ENCODE peak calls at places on chromosomes 5 and 9, in four cellular contexts. One of them, this sample, is unnamed.

GRCh38 chr9:132141364-132141947 is 20.4 kb upstream of the NTNG2 start:
- DNase-seq in hepatocyte: no peak
- DNase-seq in HFFc6: no peak
- DNase-seq in neural progenitor cell: peak; percentile 89
- DNase-seq in this sample: no peak

GRCh38 chr9:101119206-101119819 is 90.8 kb downstream of the PLPPR1 start:
- DNase-seq in hepatocyte: peak; percentile 75
- DNase-seq in HFFc6: no peak
- DNase-seq in neural progenitor cell: peak; percentile 76
- DNase-seq in this sample: peak; percentile 35

GRCh38 chr5:177390363-177391300 is 6.4 kb downstream of the SLC34A1 start:
- DNase-seq in hepatocyte: peak; percentile 90
- DNase-seq in HFFc6: peak; percentile 72
- DNase-seq in neural progenitor cell: peak; percentile 91
- DNase-seq in this sample: peak; percentile 95

GRCh38 chr5:81165493-81166119 is 67.5 kb upstream of the CKMT2 start:
- DNase-seq in hepatocyte: peak; percentile 81
- DNase-seq in HFFc6: peak; percentile 48
- DNase-seq in neural progenitor cell: peak; percentile 82
- DNase-seq in this sample: peak; percentile 72

GRCh38 chr9:83430681-83431080 is 107.5 kb downstream of the FRMD3 start:
- DNase-seq in hepatocyte: no peak
- DNase-seq in HFFc6: no peak
- DNase-seq in neural progenitor cell: peak; percentile 8
- DNase-seq in this sample: no peak

GRCh38 chr9:130282000-130282700 is 16.6 kb downstream of the HMCN2 start:
- DNase-seq in hepatocyte: no peak
- DNase-seq in HFFc6: no peak
- DNase-seq in neural progenitor cell: no peak
- DNase-seq in this sample: no peak

GRCh38 chr9:78567693-78568092 is 270.8 kb downstream of the PSAT1 start:
- DNase-seq in hepatocyte: no peak
- DNase-seq in HFFc6: no peak
- DNase-seq in neural progenitor cell: peak; percentile 23
- DNase-seq in this sample: no peak

GRCh38 chr5:119070578-119070827 is 384 bp upstream of the DMXL1 start:
- DNase-seq in hepatocyte: peak; percentile 92
- DNase-seq in HFFc6: no peak
- DNase-seq in neural progenitor cell: peak; percentile 93
- DNase-seq in this sample: no peak

GRCh38 chr9:91221332-91221731 is 140.4 kb downstream of the AUH start:
- DNase-seq in hepatocyte: no peak
- DNase-seq in HFFc6: peak; percentile 43
- DNase-seq in neural progenitor cell: no peak
- DNase-seq in this sample: no peak

GRCh38 chr5:61332891-61333350 is 863 bp downstream of the ZSWIM6 start:
- DNase-seq in hepatocyte: peak; percentile 79
- DNase-seq in HFFc6: peak; percentile 52
- DNase-seq in neural progenitor cell: peak; percentile 55
- DNase-seq in this sample: peak; percentile 58

GRCh38 chr9:20848490-20848889 is 164.4 kb downstream of the FOCAD start:
- DNase-seq in hepatocyte: no peak
- DNase-seq in HFFc6: peak; percentile 29
- DNase-seq in neural progenitor cell: no peak
- DNase-seq in this sample: no peak

GRCh38 chr5:1884638-1885475 is 2.1 kb upstream of the IRX4 start:
- DNase-seq in hepatocyte: no peak
- DNase-seq in HFFc6: no peak
- DNase-seq in neural progenitor cell: peak; percentile 42
- DNase-seq in this sample: no peak

GRCh38 chr5:1882337-1883119 is at the start of gene IRX4:
- DNase-seq in hepatocyte: no peak
- DNase-seq in HFFc6: no peak
- DNase-seq in neural progenitor cell: peak; percentile 62
- DNase-seq in this sample: peak; percentile 66

GRCh38 chr5:1883925-1884637 is 1.4 kb upstream of the IRX4 start:
- DNase-seq in hepatocyte: no peak
- DNase-seq in HFFc6: no peak
- DNase-seq in neural progenitor cell: peak; percentile 37
- DNase-seq in this sample: no peak

GRCh38 chr5:1881731-1882336 is 891 bp downstream of the IRX4 start:
- DNase-seq in hepatocyte: no peak
- DNase-seq in HFFc6: no peak
- DNase-seq in neural progenitor cell: peak; percentile 52
- DNase-seq in this sample: no peak

GRCh38 chr5:1883120-1883924 is 597 bp upstream of the IRX4 start:
- DNase-seq in hepatocyte: peak; percentile 41
- DNase-seq in HFFc6: no peak
- DNase-seq in neural progenitor cell: peak; percentile 80
- DNase-seq in this sample: peak; percentile 81
- TF ChIP-seq CTCF in hepatocyte: no peak
- TF ChIP-seq CTCF in HFFc6: peak; percentile 37
- TF ChIP-seq CTCF in neural progenitor cell: peak; percentile 47
- TF ChIP-seq CTCF in this sample: no peak

DNA sequence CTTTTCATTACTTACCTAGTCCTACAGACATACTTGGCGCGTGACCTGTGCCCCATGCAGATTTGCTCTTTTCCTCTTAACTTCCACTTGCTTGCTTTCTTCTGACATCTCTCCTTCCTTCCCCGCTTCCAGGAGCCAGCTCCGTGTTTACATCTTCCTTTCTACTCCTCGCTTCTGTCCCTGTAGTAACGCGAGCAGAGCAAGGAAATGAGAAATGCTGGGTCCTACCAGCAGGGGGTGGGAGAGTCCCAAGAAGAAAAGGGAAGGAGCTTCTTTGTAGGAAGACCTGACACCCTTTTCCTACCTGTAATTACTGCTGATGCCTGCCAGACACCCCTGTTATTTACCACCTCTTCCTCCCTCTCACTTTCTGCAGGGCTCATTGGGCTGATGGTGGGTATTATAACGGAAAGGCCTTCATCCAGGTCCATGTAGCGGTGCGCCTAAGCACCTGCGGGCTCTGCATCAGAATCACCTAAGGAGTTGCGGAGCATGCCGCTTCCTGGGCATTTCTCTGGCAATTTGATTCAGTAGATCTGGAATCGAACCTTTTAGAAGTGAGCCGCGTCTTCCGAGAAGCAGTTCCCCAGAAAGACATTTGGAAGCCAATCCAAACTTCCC is 1260.8 kb upstream of the WWC1 start:
- DNase-seq in hepatocyte: peak; percentile 14
- DNase-seq in HFFc6: no peak
- DNase-seq in neural progenitor cell: peak; percentile 64
- DNase-seq in this sample: no peak
- TF ChIP-seq CTCF in hepatocyte: peak; percentile 21
- TF ChIP-seq CTCF in HFFc6: peak; percentile 30
- TF ChIP-seq CTCF in neural progenitor cell: peak; percentile 60
- TF ChIP-seq CTCF in this sample: peak; percentile 35

DNA sequence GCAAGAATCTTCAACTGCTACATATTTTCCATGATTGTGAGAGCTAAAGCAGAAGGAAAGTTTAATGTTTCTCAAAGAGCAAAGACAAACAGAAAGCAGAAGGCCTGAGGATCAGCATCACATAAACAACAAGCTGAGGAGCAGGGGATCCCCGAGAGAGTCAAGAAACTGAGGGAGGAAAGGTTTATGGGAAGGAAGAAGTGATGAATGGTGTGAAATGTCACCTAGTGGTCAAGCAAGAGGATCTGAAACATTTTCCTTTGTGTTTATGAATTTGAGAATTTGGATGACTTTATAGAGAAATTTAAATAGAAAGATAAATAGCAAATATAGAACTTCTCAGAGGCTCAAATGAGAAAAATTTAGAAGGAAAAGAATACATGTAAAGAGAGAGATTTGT is 481.9 kb downstream of the CHSY3 start:
- DNase-seq in hepatocyte: no peak
- DNase-seq in HFFc6: no peak
- DNase-seq in neural progenitor cell: no peak
- DNase-seq in this sample: no peak
- TF ChIP-seq CTCF in hepatocyte: no peak
- TF ChIP-seq CTCF in HFFc6: no peak
- TF ChIP-seq CTCF in neural progenitor cell: no peak
- TF ChIP-seq CTCF in this sample: no peak

DNA sequence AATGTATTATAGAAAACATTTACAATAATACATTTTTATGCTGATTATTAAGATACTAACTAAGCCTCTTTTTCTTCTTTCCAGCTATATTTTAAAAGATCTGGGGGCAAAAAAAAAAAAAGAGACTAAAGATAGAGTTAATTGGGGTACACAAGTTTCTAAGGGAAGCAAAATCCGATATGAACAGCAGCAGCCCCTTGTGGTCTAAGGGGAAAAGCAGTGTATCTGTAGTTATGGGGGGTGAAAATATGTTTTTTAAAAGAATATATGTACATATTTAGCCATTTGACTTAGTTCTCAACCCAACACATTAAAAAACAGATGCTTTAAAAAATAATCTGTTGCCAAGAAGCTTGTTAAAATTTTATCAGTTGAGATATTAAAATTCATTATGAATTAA is 134.3 kb upstream of the POU5F2 start:
- DNase-seq in hepatocyte: no peak
- DNase-seq in HFFc6: no peak
- DNase-seq in neural progenitor cell: no peak
- DNase-seq in this sample: no peak
- TF ChIP-seq CTCF in hepatocyte: no peak
- TF ChIP-seq CTCF in HFFc6: peak; percentile 44
- TF ChIP-seq CTCF in neural progenitor cell: peak; percentile 37
- TF ChIP-seq CTCF in this sample: no peak

GRCh38 chr9:95018099-95018927 is 291.8 kb downstream of the AOPEP start:
- DNase-seq in hepatocyte: no peak
- DNase-seq in HFFc6: peak; percentile 96
- DNase-seq in neural progenitor cell: peak; percentile 52
- DNase-seq in this sample: peak; percentile 24
- TF ChIP-seq CTCF in hepatocyte: no peak
- TF ChIP-seq CTCF in HFFc6: no peak
- TF ChIP-seq CTCF in neural progenitor cell: no peak
- TF ChIP-seq CTCF in this sample: no peak